ENCODE peak calls at places on chromosomes 2 and 18, in six cellular contexts. W, P, V, N, T and B are unnamed samples.

GRCh38 chr2:37862620-37863019 is 62.5 kb upstream of the RMDN2 start:
- DNase-seq in N (no peak), V (no peak), P (no peak), W (no peak), T (no peak), B (no peak)

GRCh38 chr18:24544141-24544498 is 83.7 kb downstream of the HRH4 start:
- DNase-seq in V (peak), N (peak), W (peak), P (no peak), T (peak), B (no peak)

GRCh38 chr2:233700028-233700635 is 7.4 kb downstream of the UGT1A6 start:
- DNase-seq in N (no peak), T (peak), V (peak), W (no peak), P (peak), B (no peak)

GRCh38 chr2:109562421-109562820 is 51.3 kb downstream of the SEPTIN10 start:
- DNase-seq in W (no peak), N (no peak), V (no peak), T (peak), P (no peak), B (no peak)

GRCh38 chr18:49694402-49694801 is 118.9 kb downstream of the ACAA2 start:
- DNase-seq in P (no peak), V (no peak), N (no peak), W (no peak), T (no peak), B (no peak)

GRCh38 chr2:59025157-59025757 is 784.1 kb upstream of the FANCL start:
- DNase-seq in N (peak), W (peak), P (no peak), V (peak), T (peak), B (no peak)

GRCh38 chr2:133504566-133505505 is 63.4 kb downstream of the NCKAP5 start:
- DNase-seq in W (no peak), P (no peak), T (peak), N (peak), V (no peak), B (no peak)

GRCh38 chr2:39119732-39120520 is 925 bp downstream of the SOS1 start:
- DNase-seq in P (no peak), N (peak), T (peak), V (peak), W (peak), B (no peak)

GRCh38 chr18:43129946-43130523 is 14.6 kb upstream of the RIT2 start:
- DNase-seq in V (peak), P (no peak), N (no peak), W (no peak), T (peak), B (no peak)

GRCh38 chr2:120231564-120231973 is 8.4 kb upstream of the TMEM185B start:
- DNase-seq in P (no peak), W (no peak), V (no peak), N (no peak), T (no peak), B (no peak)

GRCh38 chr2:184113691-184114403 is 484.5 kb upstream of the ZNF804A start:
- DNase-seq in T (no peak), N (no peak), W (no peak), P (no peak), V (no peak), B (no peak)

GRCh38 chr2:42367835-42368234 is 6.8 kb upstream of the COX7A2L start:
- DNase-seq in N (no peak), T (peak), P (no peak), V (no peak), W (no peak), B (no peak)

GRCh38 chr2:232376260-232376659 is 2.3 kb upstream of the ALPP start:
- DNase-seq in P (no peak), T (no peak), N (no peak), W (no peak), V (no peak), B (no peak)

GRCh38 chr2:5175231-5175630 is 517.0 kb upstream of the SOX11 start:
- DNase-seq in N (no peak), V (no peak), T (no peak), P (no peak), W (no peak), B (no peak)

GRCh38 chr2:162058973-162059668 is 14.9 kb downstream of the DPP4 start:
- DNase-seq in P (no peak), V (no peak), W (no peak), N (no peak), T (no peak), B (peak)

GRCh38 chr2:171086352-171087290 is 74.1 kb downstream of the TLK1 start:
- DNase-seq in W (peak), P (peak), N (peak), V (no peak), T (peak), B (peak)

GRCh38 chr2:161576421-161576820 is 47.8 kb upstream of the SLC4A10 start:
- DNase-seq in P (no peak), N (no peak), W (peak), T (no peak), V (no peak), B (no peak)

GRCh38 chr2:240452471-240453256 is 17.2 kb downstream of the GPC1 start:
- DNase-seq in V (peak), T (peak), P (no peak), W (peak), N (peak), B (no peak)

GRCh38 chr2:224023188-224023587 is 15.9 kb downstream of the SERPINE2 start:
- DNase-seq in P (no peak), N (peak), V (no peak), W (no peak), T (no peak), B (no peak)

GRCh38 chr18:70376137-70376913 is 87.5 kb downstream of the SOCS6 start:
- DNase-seq in P (no peak), V (no peak), W (no peak), N (no peak), T (no peak), B (no peak)

GRCh38 chr2:183868153-183868552 is 730.2 kb upstream of the ZNF804A start:
- DNase-seq in P (no peak), V (no peak), W (no peak), T (no peak), N (no peak), B (no peak)

GRCh38 chr18:48140738-48141137 is 210.3 kb upstream of the SMAD2 start:
- DNase-seq in V (no peak), N (no peak), P (no peak), W (no peak), T (no peak), B (no peak)

GRCh38 chr2:100281521-100282438 is 40.5 kb downstream of the LONRF2 start:
- DNase-seq in V (no peak), P (no peak), T (peak), N (no peak), W (no peak), B (no peak)